ENCODE peak calls at places on chromosomes 5 and 9, in six cellular contexts. L, X, D, M, N and R are unnamed samples.

GRCh38 chr9:6052520-6052919 is 37.1 kb upstream of the RANBP6 start:
- DNase-seq in L (no peak), N (no peak), X (no peak), D (no peak), M (no peak), R (no peak)

GRCh38 chr5:56050566-56051292 is 56.0 kb upstream of the IL6ST start:
- DNase-seq in X (no peak), D (peak; percentile 60), N (no peak), L (peak; percentile 36), M (no peak), R (peak; percentile 78)

GRCh38 chr5:57442080-57442839 is 40.4 kb downstream of the ACTBL2 start:
- DNase-seq in X (no peak), L (peak; percentile 29), D (peak; percentile 96), N (no peak), M (no peak), R (peak; percentile 52)

GRCh38 chr9:136090768-136091581 is 4.1 kb downstream of the NACC2 start:
- DNase-seq in N (no peak), L (no peak), M (no peak), X (no peak), D (no peak), R (no peak)

GRCh38 chr9:92735907-92736600 is 28.6 kb downstream of the BICD2 start:
- DNase-seq in D (no peak), M (no peak), X (no peak), L (no peak), N (no peak), R (peak; percentile 16)

GRCh38 chr9:70411141-70411929 is 3.1 kb downstream of the KLF9 start:
- DNase-seq in M (no peak), N (peak; percentile 61), L (no peak), D (peak; percentile 81), X (peak; percentile 69), R (peak; percentile 81)

GRCh38 chr5:142426129-142426641 is 101.4 kb upstream of the SPRY4 start:
- DNase-seq in M (no peak), X (peak; percentile 70), D (no peak), L (no peak), N (peak; percentile 76), R (peak; percentile 67)

GRCh38 chr5:78638423-78638822 is 10.1 kb downstream of the LHFPL2 start:
- DNase-seq in X (no peak), L (no peak), N (no peak), M (no peak), D (peak; percentile 97), R (peak; percentile 94)

GRCh38 chr9:121698627-121699270 is 47.3 kb downstream of the DAB2IP start:
- DNase-seq in N (no peak), D (peak; percentile 28), M (peak; percentile 52), X (peak; percentile 71), L (no peak), R (peak; percentile 14)

GRCh38 chr5:52842111-52842510 is 54.4 kb downstream of the ITGA1 start:
- DNase-seq in D (no peak), N (no peak), L (no peak), X (no peak), M (no peak), R (no peak)

GRCh38 chr9:113477058-113477457 is 13.5 kb downstream of the RGS3 start:
- DNase-seq in N (no peak), L (no peak), D (no peak), M (no peak), X (no peak), R (no peak)